ENCODE peak calls at places on chromosomes 5 and 9, in four cellular contexts. V is activated naive CD4-positive, alpha-beta T cell; R is mesenchymal stem cell; Y is AML-193. C is an unnamed sample.
A peak's percentile ranks its signal among the peaks of the same experiment; 100 is the strongest.

GRCh38 chr9:119986205-119986604 is 593.8 kb downstream of the CDK5RAP2 start:
- DNase-seq in V (no peak), R (no peak), Y (no peak), C (no peak)

GRCh38 chr5:72619677-72620076 is 112.5 kb upstream of the ZNF366 start:
- DNase-seq in V (no peak), R (no peak), Y (no peak), C (no peak)

GRCh38 chr9:105331755-105332154 is 87.3 kb downstream of the SLC44A1 start:
- DNase-seq in V (no peak), R (no peak), Y (no peak), C (no peak)

GRCh38 chr9:110214553-110214952 is 6.6 kb upstream of the C9orf152 start:
- DNase-seq in V (no peak), R (no peak), Y (no peak), C (no peak)

GRCh38 chr9:17519761-17520160 is 59.1 kb upstream of the SH3GL2 start:
- DNase-seq in V (no peak), R (peak; percentile 1), Y (no peak), C (no peak)

GRCh38 chr9:88251903-88252302 is 113.6 kb upstream of the SPATA31C2 start:
- DNase-seq in V (no peak), R (no peak), Y (no peak), C (no peak)

GRCh38 chr5:142881076-142881466 is 110.9 kb downstream of the ARHGAP26 start:
- DNase-seq in V (no peak), R (peak; percentile 85), Y (peak; percentile 91), C (no peak)

GRCh38 chr5:149150457-149150856 is 9.2 kb downstream of the ABLIM3 start:
- DNase-seq in V (no peak), R (no peak), Y (no peak), C (no peak)

GRCh38 chr9:109319631-109320233 is 1.1 kb downstream of the EPB41L4B start:
- DNase-seq in V (no peak), R (no peak), Y (no peak), C (no peak)

GRCh38 chr5:60196382-60197113 is 303.0 kb upstream of the PDE4D start:
- DNase-seq in V (no peak), R (peak; percentile 93), Y (no peak), C (no peak)

GRCh38 chr5:73304381-73304780 is 131.4 kb downstream of the TMEM174 start:
- DNase-seq in V (no peak), R (no peak), Y (no peak), C (no peak)

GRCh38 chr9:23621166-23621565 is 204.9 kb downstream of the ELAVL2 start:
- DNase-seq in V (no peak), R (peak; percentile 4), Y (no peak), C (no peak)

GRCh38 chr5:66744040-66744439 is 147.8 kb downstream of the MAST4 start:
- DNase-seq in V (no peak), R (peak; percentile 52), Y (no peak), C (no peak)

GRCh38 chr9:29969856-29970647 is 2396.8 kb upstream of the C9orf72 start:
- DNase-seq in V (no peak), R (no peak), Y (no peak), C (no peak)

GRCh38 chr5:68460147-68460760 is 244.7 kb downstream of the PIK3R1 start:
- DNase-seq in V (no peak), R (peak; percentile 65), Y (peak; percentile 50), C (peak; percentile 20)

GRCh38 chr5:57175586-57175985 is 1.7 kb downstream of the GPBP1 start:
- DNase-seq in V (no peak), R (peak; percentile 34), Y (no peak), C (no peak)

GRCh38 chr5:135324897-135325650 is 74.0 kb downstream of the MACROH2A1 start:
- DNase-seq in V (no peak), R (no peak), Y (no peak), C (no peak)

GRCh38 chr9:81613002-81613750 is 76.2 kb downstream of the TLE1 start:
- DNase-seq in V (no peak), R (peak; percentile 97), Y (no peak), C (no peak)

GRCh38 chr9:124504530-124505005 is 2.6 kb downstream of the NR5A1 start:
- DNase-seq in V (no peak), R (no peak), Y (no peak), C (no peak)

GRCh38 chr5:171420429-171421231 is 1.2 kb downstream of the FGF18 start:
- DNase-seq in V (no peak), R (peak; percentile 65), Y (no peak), C (no peak)

C was measured in Panc1.